ENCODE peak calls at places on chromosomes 3 and 15, in four cellular contexts. D is HCT116, H is GM23338, W is brain microvascular endothelial cell. V is an unnamed sample.

GRCh38 chr3:186425788-186426730 is 64.0 kb upstream of the DGKG start:
- DNase-seq in D (no peak), H (peak; percentile 68), W (peak; percentile 59), V (peak; percentile 51)

GRCh38 chr3:119891944-119892721 is 110.2 kb downstream of the NR1I2 start:
- DNase-seq in D (peak; percentile 46), H (peak; percentile 88), W (peak; percentile 64), V (peak; percentile 87)

GRCh38 chr15:88032787-88033186 is 223.8 kb downstream of the NTRK3 start:
- DNase-seq in D (peak; percentile 8), H (no peak), W (no peak), V (no peak)

GRCh38 chr3:148532326-148532725 is 165.4 kb upstream of the AGTR1 start:
- DNase-seq in D (no peak), H (no peak), W (peak; percentile 50), V (no peak)

GRCh38 chr3:72745146-72745976 is 102.9 kb downstream of the SHQ1 start:
- DNase-seq in D (no peak), H (no peak), W (peak; percentile 63), V (no peak)

GRCh38 chr3:126274735-126275734 is 82.2 kb downstream of the KLF15 start:
- DNase-seq in D (no peak), H (no peak), W (no peak), V (peak; percentile 29)

GRCh38 chr3:170470063-170471006 is 51.7 kb downstream of the CLDN11 start:
- DNase-seq in D (no peak), H (no peak), W (no peak), V (no peak)

GRCh38 chr3:177832862-177833261 is 635.6 kb upstream of the TBL1XR1 start:
- DNase-seq in D (no peak), H (no peak), W (no peak), V (peak; percentile 60)

GRCh38 chr15:57509965-57510364 is 81.7 kb upstream of the MYZAP start:
- DNase-seq in D (no peak), H (no peak), W (no peak), V (peak; percentile 29)

GRCh38 chr15:76217029-76217866 is 94.0 kb downstream of the ETFA start:
- DNase-seq in D (peak; percentile 24), H (no peak), W (peak; percentile 20), V (peak; percentile 66)

GRCh38 chr3:149494022-149494758 is 19.7 kb downstream of the TM4SF4 start:
- DNase-seq in D (peak; percentile 42), H (peak; percentile 90), W (peak; percentile 75), V (peak; percentile 86)

GRCh38 chr3:40725026-40725425 is 200.3 kb downstream of the ZNF621 start:
- DNase-seq in D (no peak), H (no peak), W (no peak), V (no peak)

GRCh38 chr15:78938608-78939488 is 6.0 kb downstream of the CTSH start:
- DNase-seq in D (no peak), H (no peak), W (no peak), V (no peak)

GRCh38 chr3:28634019-28634418 is 285.4 kb upstream of the AZI2 start:
- DNase-seq in D (no peak), H (no peak), W (no peak), V (no peak)

GRCh38 chr15:70114226-70114625 is 16.5 kb upstream of the TLE3 start:
- DNase-seq in D (no peak), H (no peak), W (peak; percentile 60), V (no peak)

GRCh38 chr3:48256557-48256956 is 15.7 kb downstream of the ZNF589 start:
- DNase-seq in D (no peak), H (no peak), W (no peak), V (no peak)

GRCh38 chr3:102026656-102027055 is 177.3 kb downstream of the NFKBIZ start:
- DNase-seq in D (no peak), H (no peak), W (no peak), V (no peak)

GRCh38 chr3:170730071-170730812 is 139.8 kb downstream of the RPL22L1 start:
- DNase-seq in D (no peak), H (no peak), W (no peak), V (peak; percentile 73)

GRCh38 chr15:40146037-40146436 is 14.8 kb upstream of the BUB1B start:
- DNase-seq in D (peak; percentile 51), H (no peak), W (peak; percentile 11), V (peak; percentile 14)

GRCh38 chr15:28888900-28889299 is 3.1 kb downstream of the APBA2 start:
- DNase-seq in D (no peak), H (no peak), W (no peak), V (no peak)

GRCh38 chr15:40499931-40500330 is 29.1 kb downstream of the CHST14 start:
- DNase-seq in D (no peak), H (no peak), W (no peak), V (no peak)

GRCh38 chr3:171000281-171000680 is 26.2 kb downstream of the SLC2A2 start:
- DNase-seq in D (no peak), H (no peak), W (no peak), V (no peak)

GRCh38 chr15:45314960-45315359 is 62.9 kb downstream of the SLC28A2 start:
- DNase-seq in D (no peak), H (peak; percentile 78), W (no peak), V (no peak)

DNA sequence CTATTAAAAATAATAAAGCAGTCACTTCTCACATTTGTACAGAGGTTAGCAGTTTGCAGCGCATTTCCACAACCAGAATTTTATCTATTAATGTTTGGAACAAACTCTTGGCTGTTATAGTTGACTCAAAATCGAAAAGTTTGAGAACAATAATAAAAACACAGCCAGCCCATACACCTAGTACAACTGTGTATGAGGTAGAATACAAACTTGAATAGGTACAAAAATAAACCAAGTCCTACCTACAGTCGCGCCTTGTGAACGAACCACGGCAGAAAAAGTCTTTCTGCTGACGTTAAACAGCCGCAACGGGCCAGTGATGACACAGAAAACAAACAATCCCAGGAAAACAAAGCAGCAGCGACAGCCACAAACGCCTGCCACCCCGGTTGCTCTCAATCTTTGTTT is 3.2 kb downstream of the FOXL2 start:
- DNase-seq in D (no peak), H (no peak), W (no peak), V (no peak)
- H3K4me3 ChIP-seq in D (no peak overlapping the region), H (peak overlapping the region; percentile 65), W (no peak overlapping the region), V (no peak overlapping the region)

DNA sequence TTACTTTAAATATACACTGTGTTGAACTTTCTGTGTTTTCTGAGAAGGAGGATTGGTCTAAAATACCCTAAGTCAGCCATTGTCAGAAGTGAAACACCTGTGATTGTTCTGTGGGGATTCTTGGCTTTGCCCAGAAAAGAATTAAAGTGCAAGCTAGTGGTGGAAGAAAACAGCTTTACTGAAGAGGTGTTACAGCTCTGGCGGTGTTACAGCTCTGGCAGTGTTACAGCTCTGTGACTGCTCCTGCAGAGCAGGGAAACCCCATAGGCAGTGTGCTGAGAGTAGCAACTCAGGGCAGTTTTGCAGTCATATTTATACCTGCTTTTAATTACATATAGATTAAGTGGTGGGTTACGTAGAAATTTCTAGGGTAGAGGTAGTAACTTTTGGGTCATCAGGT is 66.6 kb downstream of the C3orf20 start:
- DNase-seq in D (no peak), H (no peak), W (no peak), V (no peak)
- H3K27ac ChIP-seq in D (no peak overlapping the region), H (no peak overlapping the region), W (no peak overlapping the region), V (peak overlapping the region; percentile 87)

DNA sequence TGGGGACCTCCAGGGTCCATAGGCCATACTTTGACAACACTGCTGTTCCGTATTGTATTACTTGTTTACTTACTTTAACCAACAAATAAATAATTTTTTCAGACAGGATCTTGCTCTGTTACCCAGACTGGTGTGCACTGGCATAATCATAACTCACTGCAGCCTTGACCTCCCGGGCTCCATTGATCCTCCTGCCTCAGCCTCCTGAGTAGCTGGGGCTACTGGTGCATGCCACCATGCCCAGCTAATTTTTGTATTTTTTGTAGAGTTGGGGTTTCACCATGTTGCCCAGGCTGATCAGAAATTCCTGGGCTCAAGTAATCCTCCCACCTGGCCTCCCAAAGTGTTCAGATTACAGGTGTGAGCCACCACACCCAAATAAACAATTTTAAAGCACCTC is 64.9 kb upstream of the C15orf39 start:
- DNase-seq in D (no peak), H (no peak), W (no peak), V (no peak)
- H3K4me3 ChIP-seq in D (no peak overlapping the region), H (no peak overlapping the region), W (no peak overlapping the region), V (no peak overlapping the region)

GRCh38 chr3:125039897-125040175 is 16.0 kb downstream of the HEG1 start:
- DNase-seq in D (no peak), H (no peak), W (no peak), V (peak; percentile 25)
- H3K27ac ChIP-seq in D (no peak overlapping the region), H (peak overlapping the region; percentile 36), W (no peak overlapping the region), V (peak overlapping the region; percentile 96)